ENCODE peak calls at places on chromosome 7, in eight cellular contexts. B is stimulated activated CD4-positive, alpha-beta T cell treated with anti-CD3 and anti-CD28 coated beads, Interleukin-2, amount 100 ng/mL, for 48 hours; I is AG04450; O is A549; K is spleen; G is activated naive CD4-positive, alpha-beta T cell; D is AG08396; A is HFF-Myc. F is an unnamed sample.

GRCh38 chr7:125934965-125935364 is 1005.3 kb upstream of the POT1 start:
- DNase-seq in B (no peak), I (no peak), O (no peak), K (no peak), G (no peak), D (no peak), A (no peak), F (no peak)

GRCh38 chr7:121440857-121441503 is 44.9 kb upstream of the FAM3C start:
- DNase-seq in B (no peak), I (no peak), O (no peak), K (peak), G (no peak), D (no peak), A (no peak), F (no peak)

GRCh38 chr7:96991850-96992623 is 13.3 kb upstream of the DLX6 start:
- DNase-seq in B (no peak), I (no peak), O (no peak), K (no peak), G (no peak), D (no peak), A (no peak), F (no peak)

GRCh38 chr7:37901890-37902524 is 14.6 kb downstream of the SFRP4 start:
- DNase-seq in B (no peak), I (no peak), O (peak), K (no peak), G (no peak), D (no peak), A (no peak), F (no peak)

GRCh38 chr7:124074007-124074406 is 41.1 kb upstream of the TMEM229A start:
- DNase-seq in B (no peak), I (no peak), O (no peak), K (no peak), G (no peak), D (no peak), A (no peak), F (no peak)

GRCh38 chr7:96648784-96649183 is 60.9 kb downstream of the SEM1 start:
- DNase-seq in B (no peak), I (no peak), O (no peak), K (no peak), G (no peak), D (no peak), A (no peak), F (no peak)

GRCh38 chr7:28771901-28772622 is 186.1 kb downstream of the TRIL start:
- DNase-seq in B (no peak), I (no peak), O (no peak), K (no peak), G (no peak), D (no peak), A (no peak), F (no peak)

GRCh38 chr7:159051916-159052315 is 92.8 kb downstream of the VIPR2 start:
- DNase-seq in B (no peak), I (no peak), O (no peak), K (no peak), G (no peak), D (no peak), A (no peak), F (no peak)

GRCh38 chr7:95581446-95581845 is 14.9 kb downstream of the PDK4 start:
- DNase-seq in B (no peak), I (no peak), O (peak), K (no peak), G (no peak), D (no peak), A (no peak), F (no peak)

GRCh38 chr7:84454174-84454959 is 259.8 kb upstream of the SEMA3A start:
- DNase-seq in B (no peak), I (no peak), O (no peak), K (no peak), G (no peak), D (no peak), A (no peak), F (no peak)

GRCh38 chr7:50531401-50531906 is 33.8 kb downstream of the DDC start:
- DNase-seq in B (peak), I (no peak), O (peak), K (no peak), G (no peak), D (no peak), A (no peak), F (no peak)

GRCh38 chr7:44434201-44434600 is 56.3 kb downstream of the NUDCD3 start:
- DNase-seq in B (no peak), I (no peak), O (no peak), K (no peak), G (no peak), D (no peak), A (no peak), F (no peak)

GRCh38 chr7:29990931-29991330 is 1.3 kb upstream of the SCRN1 start:
- DNase-seq in B (no peak), I (no peak), O (no peak), K (no peak), G (no peak), D (no peak), A (no peak), F (no peak)

GRCh38 chr7:1584700-1585099 is 14.9 kb upstream of the PSMG3 start:
- DNase-seq in B (no peak), I (no peak), O (no peak), K (no peak), G (no peak), D (no peak), A (no peak), F (no peak)

GRCh38 chr7:98840604-98841508 is 29.0 kb downstream of the TMEM130 start:
- DNase-seq in B (no peak), I (no peak), O (no peak), K (no peak), G (no peak), D (no peak), A (no peak), F (no peak)

GRCh38 chr7:3138206-3138605 is 94.5 kb upstream of the CARD11 start:
- DNase-seq in B (no peak), I (no peak), O (no peak), K (no peak), G (no peak), D (no peak), A (no peak), F (no peak)

GRCh38 chr7:155203882-155204691 is 93.6 kb upstream of the INSIG1 start:
- DNase-seq in B (no peak), I (no peak), O (no peak), K (peak), G (no peak), D (no peak), A (no peak), F (no peak)

GRCh38 chr7:128104109-128104742 is 73.0 kb upstream of the LRRC4 start:
- DNase-seq in B (no peak), I (no peak), O (no peak), K (peak), G (no peak), D (peak), A (no peak), F (no peak)